ENCODE peak calls at places on chromosomes 5 and 9, in four cellular contexts. One of them, this sample, is unnamed.

GRCh38 chr9:125549465-125550215 is 157.4 kb downstream of the MAPKAP1 start:
- DNase-seq in kidney tubule cell: no peak
- DNase-seq in Calu3: no peak
- DNase-seq in activated T-helper 9 cell treated with anti-CD3 and anti-CD28 coated beads, Interleukin-2, amount 50 U/mL, for 16 hours: no peak
- DNase-seq in this sample: peak

GRCh38 chr5:98599016-98599415 is 174.4 kb upstream of the RGMB start:
- DNase-seq in kidney tubule cell: no peak
- DNase-seq in Calu3: no peak
- DNase-seq in activated T-helper 9 cell treated with anti-CD3 and anti-CD28 coated beads, Interleukin-2, amount 50 U/mL, for 16 hours: no peak
- DNase-seq in this sample: no peak

GRCh38 chr9:90458485-90458884 is 184.1 kb downstream of the DIRAS2 start:
- DNase-seq in kidney tubule cell: peak
- DNase-seq in Calu3: peak
- DNase-seq in activated T-helper 9 cell treated with anti-CD3 and anti-CD28 coated beads, Interleukin-2, amount 50 U/mL, for 16 hours: no peak
- DNase-seq in this sample: no peak

GRCh38 chr5:79720096-79720495 is 30.5 kb downstream of the CMYA5 start:
- DNase-seq in kidney tubule cell: no peak
- DNase-seq in activated T-helper 9 cell treated with anti-CD3 and anti-CD28 coated beads, Interleukin-2, amount 50 U/mL, for 16 hours: no peak
- DNase-seq in Calu3: no peak
- DNase-seq in this sample: no peak

GRCh38 chr5:103409013-103409670 is 150.6 kb downstream of the MACIR start:
- DNase-seq in Calu3: no peak
- DNase-seq in activated T-helper 9 cell treated with anti-CD3 and anti-CD28 coated beads, Interleukin-2, amount 50 U/mL, for 16 hours: no peak
- DNase-seq in kidney tubule cell: no peak
- DNase-seq in this sample: no peak

GRCh38 chr9:135372501-135373008 is 107.0 kb upstream of the PPP1R26 start:
- DNase-seq in activated T-helper 9 cell treated with anti-CD3 and anti-CD28 coated beads, Interleukin-2, amount 50 U/mL, for 16 hours: no peak
- DNase-seq in Calu3: no peak
- DNase-seq in kidney tubule cell: no peak
- DNase-seq in this sample: no peak

GRCh38 chr5:79200573-79201183 is 35.3 kb upstream of the JMY start:
- DNase-seq in kidney tubule cell: no peak
- DNase-seq in Calu3: peak
- DNase-seq in activated T-helper 9 cell treated with anti-CD3 and anti-CD28 coated beads, Interleukin-2, amount 50 U/mL, for 16 hours: no peak
- DNase-seq in this sample: no peak

GRCh38 chr9:97705354-97705950 is 8.3 kb upstream of the XPA start:
- DNase-seq in kidney tubule cell: peak
- DNase-seq in activated T-helper 9 cell treated with anti-CD3 and anti-CD28 coated beads, Interleukin-2, amount 50 U/mL, for 16 hours: no peak
- DNase-seq in Calu3: no peak
- DNase-seq in this sample: no peak

GRCh38 chr5:148414848-148415247 is 31.1 kb downstream of the FBXO38 start:
- DNase-seq in kidney tubule cell: no peak
- DNase-seq in activated T-helper 9 cell treated with anti-CD3 and anti-CD28 coated beads, Interleukin-2, amount 50 U/mL, for 16 hours: no peak
- DNase-seq in Calu3: no peak
- DNase-seq in this sample: no peak

GRCh38 chr5:52598954-52599353 is 188.8 kb upstream of the ITGA1 start:
- DNase-seq in kidney tubule cell: no peak
- DNase-seq in Calu3: no peak
- DNase-seq in activated T-helper 9 cell treated with anti-CD3 and anti-CD28 coated beads, Interleukin-2, amount 50 U/mL, for 16 hours: no peak
- DNase-seq in this sample: no peak

GRCh38 chr5:61275841-61276240 is 56.2 kb upstream of the ZSWIM6 start:
- DNase-seq in kidney tubule cell: peak
- DNase-seq in activated T-helper 9 cell treated with anti-CD3 and anti-CD28 coated beads, Interleukin-2, amount 50 U/mL, for 16 hours: no peak
- DNase-seq in Calu3: no peak
- DNase-seq in this sample: peak

GRCh38 chr5:75656311-75657003 is 45.2 kb downstream of the ANKDD1B start:
- DNase-seq in Calu3: peak
- DNase-seq in activated T-helper 9 cell treated with anti-CD3 and anti-CD28 coated beads, Interleukin-2, amount 50 U/mL, for 16 hours: no peak
- DNase-seq in kidney tubule cell: peak
- DNase-seq in this sample: peak

GRCh38 chr5:94432499-94432898 is 185.9 kb downstream of the KIAA0825 start:
- DNase-seq in kidney tubule cell: peak
- DNase-seq in Calu3: no peak
- DNase-seq in activated T-helper 9 cell treated with anti-CD3 and anti-CD28 coated beads, Interleukin-2, amount 50 U/mL, for 16 hours: no peak
- DNase-seq in this sample: no peak

GRCh38 chr5:160369990-160370712 is at the start of gene C1QTNF2:
- DNase-seq in activated T-helper 9 cell treated with anti-CD3 and anti-CD28 coated beads, Interleukin-2, amount 50 U/mL, for 16 hours: no peak
- DNase-seq in kidney tubule cell: peak
- DNase-seq in Calu3: peak
- DNase-seq in this sample: peak

GRCh38 chr5:4065472-4066320 is 470.1 kb downstream of the IRX1 start:
- DNase-seq in activated T-helper 9 cell treated with anti-CD3 and anti-CD28 coated beads, Interleukin-2, amount 50 U/mL, for 16 hours: no peak
- DNase-seq in Calu3: no peak
- DNase-seq in kidney tubule cell: no peak
- DNase-seq in this sample: no peak

GRCh38 chr5:37533851-37534250 is 154.7 kb downstream of the WDR70 start:
- DNase-seq in kidney tubule cell: peak
- DNase-seq in activated T-helper 9 cell treated with anti-CD3 and anti-CD28 coated beads, Interleukin-2, amount 50 U/mL, for 16 hours: no peak
- DNase-seq in Calu3: no peak
- DNase-seq in this sample: no peak

GRCh38 chr9:37617837-37618236 is 25.4 kb upstream of the TOMM5 start:
- DNase-seq in Calu3: no peak
- DNase-seq in kidney tubule cell: peak
- DNase-seq in activated T-helper 9 cell treated with anti-CD3 and anti-CD28 coated beads, Interleukin-2, amount 50 U/mL, for 16 hours: no peak
- DNase-seq in this sample: no peak

GRCh38 chr9:129665814-129666511 is 516 bp downstream of the PRRX2 start:
- DNase-seq in kidney tubule cell: no peak
- DNase-seq in activated T-helper 9 cell treated with anti-CD3 and anti-CD28 coated beads, Interleukin-2, amount 50 U/mL, for 16 hours: no peak
- DNase-seq in Calu3: no peak
- DNase-seq in this sample: no peak

GRCh38 chr5:80806929-80807328 is 152.1 kb upstream of the DHFR start:
- DNase-seq in kidney tubule cell: no peak
- DNase-seq in activated T-helper 9 cell treated with anti-CD3 and anti-CD28 coated beads, Interleukin-2, amount 50 U/mL, for 16 hours: no peak
- DNase-seq in Calu3: no peak
- DNase-seq in this sample: no peak

GRCh38 chr5:150582281-150582791 is 58.1 kb upstream of the SYNPO start:
- DNase-seq in Calu3: no peak
- DNase-seq in kidney tubule cell: peak
- DNase-seq in activated T-helper 9 cell treated with anti-CD3 and anti-CD28 coated beads, Interleukin-2, amount 50 U/mL, for 16 hours: no peak
- DNase-seq in this sample: no peak

GRCh38 chr9:72931437-72931836 is 21.4 kb downstream of the ALDH1A1 start:
- DNase-seq in Calu3: no peak
- DNase-seq in kidney tubule cell: peak
- DNase-seq in activated T-helper 9 cell treated with anti-CD3 and anti-CD28 coated beads, Interleukin-2, amount 50 U/mL, for 16 hours: no peak
- DNase-seq in this sample: no peak

GRCh38 chr5:177112589-177113220 is 20.9 kb upstream of the NSD1 start:
- DNase-seq in activated T-helper 9 cell treated with anti-CD3 and anti-CD28 coated beads, Interleukin-2, amount 50 U/mL, for 16 hours: no peak
- DNase-seq in Calu3: no peak
- DNase-seq in kidney tubule cell: no peak
- DNase-seq in this sample: no peak

GRCh38 chr5:154475613-154476342 is 2.2 kb downstream of the HAND1 start:
- DNase-seq in Calu3: no peak
- DNase-seq in activated T-helper 9 cell treated with anti-CD3 and anti-CD28 coated beads, Interleukin-2, amount 50 U/mL, for 16 hours: no peak
- DNase-seq in kidney tubule cell: no peak
- DNase-seq in this sample: no peak

GRCh38 chr9:5848372-5848882 is 15.5 kb upstream of the ERMP1 start:
- DNase-seq in kidney tubule cell: no peak
- DNase-seq in activated T-helper 9 cell treated with anti-CD3 and anti-CD28 coated beads, Interleukin-2, amount 50 U/mL, for 16 hours: no peak
- DNase-seq in Calu3: no peak
- DNase-seq in this sample: no peak

GRCh38 chr9:109705515-109705914 is 74.5 kb upstream of the PALM2AKAP2 start:
- DNase-seq in Calu3: no peak
- DNase-seq in kidney tubule cell: peak
- DNase-seq in activated T-helper 9 cell treated with anti-CD3 and anti-CD28 coated beads, Interleukin-2, amount 50 U/mL, for 16 hours: no peak
- DNase-seq in this sample: no peak

This sample was measured in left lung.